ENCODE peak calls at places on chromosomes 13 and 19, in eight cellular contexts. Z is IMR-90, K is ovary, P is cardiac muscle cell, A is AG04449, L is fibroblast of mammary gland, F is bronchial epithelial cell, E is fibroblast of lung. H is an unnamed sample.

GRCh38 chr13:101127741-101128353 is 288.5 kb downstream of the NALCN start:
- DNase-seq in K (no peak), Z (peak), E (peak), A (no peak), L (peak), P (peak), F (peak), H (peak)

GRCh38 chr13:79353698-79354097 is 52.4 kb downstream of the RBM26 start:
- DNase-seq in P (no peak), K (no peak), L (no peak), Z (no peak), E (peak), F (peak), A (no peak), H (no peak)

GRCh38 chr19:10074153-10074552 is 12.0 kb upstream of the SHFL start:
- DNase-seq in K (no peak), P (no peak), A (no peak), L (peak), Z (peak), F (peak), E (no peak), H (peak)

GRCh38 chr13:42380420-42381164 is 108.6 kb downstream of the AKAP11 start:
- DNase-seq in E (no peak), Z (no peak), K (no peak), A (no peak), P (no peak), L (no peak), F (no peak), H (no peak)

GRCh38 chr13:74452176-74452575 is 318.0 kb upstream of the KLF12 start:
- DNase-seq in L (no peak), F (peak), E (peak), K (no peak), A (no peak), P (no peak), Z (peak), H (peak)

GRCh38 chr13:33016414-33017409 is at the start of gene KL:
- DNase-seq in K (no peak), F (no peak), E (peak), L (no peak), A (no peak), P (peak), Z (no peak), H (no peak)

GRCh38 chr13:43346427-43346826 is 323.0 kb downstream of the DNAJC15 start:
- DNase-seq in P (peak), L (no peak), K (no peak), Z (no peak), E (peak), A (no peak), F (no peak), H (peak)

GRCh38 chr19:36686365-36687213 is 823 bp upstream of the ZNF567 start:
- DNase-seq in A (no peak), K (peak), P (peak), E (no peak), Z (peak), F (peak), L (peak), H (peak)

GRCh38 chr13:40591091-40591490 is 75.3 kb downstream of the FOXO1 start:
- DNase-seq in Z (no peak), K (no peak), E (no peak), L (no peak), A (no peak), P (no peak), F (peak), H (no peak)

GRCh38 chr19:28655054-28655453 is 557.9 kb downstream of the UQCRFS1 start:
- DNase-seq in P (no peak), A (no peak), K (no peak), Z (no peak), E (no peak), L (no peak), F (no peak), H (no peak)

GRCh38 chr13:40485611-40486517 is 180.6 kb downstream of the FOXO1 start:
- DNase-seq in K (no peak), P (no peak), A (no peak), Z (no peak), F (no peak), L (no peak), E (no peak), H (no peak)

GRCh38 chr13:42681394-42681793 is 100.0 kb upstream of the FAM216B start:
- DNase-seq in P (no peak), A (no peak), E (no peak), L (no peak), Z (no peak), K (no peak), F (no peak), H (no peak)

GRCh38 chr13:75194717-75195116 is 287.3 kb downstream of the TBC1D4 start:
- DNase-seq in P (no peak), L (no peak), A (no peak), Z (no peak), E (no peak), F (no peak), K (no peak), H (no peak)

GRCh38 chr19:3285647-3286176 is 61.3 kb downstream of the CELF5 start:
- DNase-seq in F (no peak), P (no peak), L (peak), E (peak), K (no peak), Z (no peak), A (no peak), H (no peak)

GRCh38 chr13:41720839-41721561 is 239.9 kb downstream of the VWA8 start:
- DNase-seq in E (no peak), K (no peak), A (no peak), F (peak), Z (no peak), P (no peak), L (no peak), H (no peak)

GRCh38 chr13:25874907-25875306 is 176.9 kb downstream of the SHISA2 start:
- DNase-seq in F (no peak), L (no peak), E (no peak), A (no peak), P (no peak), K (no peak), Z (no peak), H (no peak)

GRCh38 chr13:78993792-78994191 is 334.8 kb upstream of the OBI1 start:
- DNase-seq in E (no peak), P (no peak), L (no peak), A (no peak), K (no peak), F (no peak), Z (no peak), H (no peak)

GRCh38 chr19:10835089-10835753 is 791 bp downstream of the TMED1 start:
- DNase-seq in A (no peak), Z (no peak), E (no peak), K (no peak), P (no peak), L (no peak), F (peak), H (no peak)

GRCh38 chr13:74554581-74555290 is 420.5 kb upstream of the KLF12 start:
- DNase-seq in L (no peak), A (no peak), Z (no peak), K (no peak), E (peak), P (no peak), F (no peak), H (no peak)

GRCh38 chr13:112842343-112842856 is 126.6 kb upstream of the MCF2L start:
- DNase-seq in L (peak), Z (no peak), K (peak), E (peak), F (no peak), A (no peak), P (no peak), H (peak)

GRCh38 chr13:46684287-46685001 is 112.5 kb downstream of the ESD start:
- DNase-seq in L (no peak), K (no peak), E (peak), P (peak), A (no peak), F (no peak), Z (no peak), H (peak)

GRCh38 chr13:83325454-83325853 is 556.8 kb downstream of the SLITRK1 start:
- DNase-seq in E (peak), L (peak), F (peak), A (peak), Z (peak), P (no peak), K (no peak), H (no peak)

GRCh38 chr13:78572459-78572858 is 30.9 kb downstream of the POU4F1 start:
- DNase-seq in A (no peak), P (no peak), E (no peak), K (no peak), Z (no peak), L (no peak), F (no peak), H (no peak)

GRCh38 chr13:36154567-36155231 is 23.5 kb upstream of the DCLK1 start:
- DNase-seq in F (no peak), K (peak), Z (no peak), A (no peak), L (no peak), E (peak), P (peak), H (no peak)

GRCh38 chr19:33819875-33820781 is 23.5 kb downstream of the KCTD15 start:
- DNase-seq in A (no peak), Z (peak), L (peak), E (peak), P (peak), F (peak), K (peak), H (peak)

GRCh38 chr13:71721117-71721516 is 145.9 kb downstream of the DACH1 start:
- DNase-seq in E (no peak), F (no peak), K (no peak), A (no peak), Z (no peak), P (no peak), L (no peak), H (no peak)

GRCh38 chr19:6238643-6239281 is 41.0 kb downstream of the MLLT1 start:
- DNase-seq in L (peak), Z (peak), K (peak), A (no peak), P (no peak), F (peak), E (peak), H (no peak)

GRCh38 chr13:62234780-62235530 is 819.3 kb upstream of the PCDH20 start:
- DNase-seq in K (no peak), E (no peak), A (no peak), P (no peak), Z (no peak), L (no peak), F (no peak), H (no peak)

GRCh38 chr19:31504221-31504620 is 155.0 kb upstream of the TSHZ3 start:
- DNase-seq in L (no peak), K (no peak), F (no peak), E (no peak), A (no peak), P (no peak), Z (no peak), H (no peak)

GRCh38 chr19:45271098-45271497 is 20.0 kb downstream of the MARK4 start:
- DNase-seq in Z (no peak), L (no peak), A (no peak), F (no peak), E (no peak), K (no peak), P (no peak), H (no peak)

GRCh38 chr13:22915442-22916082 is 265.2 kb upstream of the SGCG start:
- DNase-seq in F (peak), P (peak), Z (peak), K (peak), L (peak), E (peak), A (no peak), H (peak)

GRCh38 chr19:29260477-29261317 is 47.7 kb upstream of the UQCRFS1 start:
- DNase-seq in A (no peak), F (no peak), K (no peak), L (peak), E (no peak), Z (peak), P (peak), H (no peak)

GRCh38 chr19:13881231-13881691 is 4.3 kb downstream of the NANOS3 start:
- DNase-seq in E (peak), K (no peak), Z (peak), L (no peak), A (no peak), F (no peak), P (peak), H (peak)

GRCh38 chr13:114126789-114127472 is 5.5 kb downstream of the RASA3 start:
- DNase-seq in K (no peak), Z (no peak), A (no peak), L (no peak), F (no peak), P (no peak), E (no peak), H (no peak)

GRCh38 chr13:114113961-114114360 is 18.5 kb downstream of the RASA3 start:
- DNase-seq in E (no peak), P (no peak), K (no peak), Z (no peak), A (no peak), L (no peak), F (no peak), H (no peak)

GRCh38 chr19:35279985-35280821 is 2.1 kb upstream of the HAMP start:
- DNase-seq in Z (no peak), F (no peak), P (no peak), K (peak), L (no peak), A (no peak), E (no peak), H (no peak)

DNA sequence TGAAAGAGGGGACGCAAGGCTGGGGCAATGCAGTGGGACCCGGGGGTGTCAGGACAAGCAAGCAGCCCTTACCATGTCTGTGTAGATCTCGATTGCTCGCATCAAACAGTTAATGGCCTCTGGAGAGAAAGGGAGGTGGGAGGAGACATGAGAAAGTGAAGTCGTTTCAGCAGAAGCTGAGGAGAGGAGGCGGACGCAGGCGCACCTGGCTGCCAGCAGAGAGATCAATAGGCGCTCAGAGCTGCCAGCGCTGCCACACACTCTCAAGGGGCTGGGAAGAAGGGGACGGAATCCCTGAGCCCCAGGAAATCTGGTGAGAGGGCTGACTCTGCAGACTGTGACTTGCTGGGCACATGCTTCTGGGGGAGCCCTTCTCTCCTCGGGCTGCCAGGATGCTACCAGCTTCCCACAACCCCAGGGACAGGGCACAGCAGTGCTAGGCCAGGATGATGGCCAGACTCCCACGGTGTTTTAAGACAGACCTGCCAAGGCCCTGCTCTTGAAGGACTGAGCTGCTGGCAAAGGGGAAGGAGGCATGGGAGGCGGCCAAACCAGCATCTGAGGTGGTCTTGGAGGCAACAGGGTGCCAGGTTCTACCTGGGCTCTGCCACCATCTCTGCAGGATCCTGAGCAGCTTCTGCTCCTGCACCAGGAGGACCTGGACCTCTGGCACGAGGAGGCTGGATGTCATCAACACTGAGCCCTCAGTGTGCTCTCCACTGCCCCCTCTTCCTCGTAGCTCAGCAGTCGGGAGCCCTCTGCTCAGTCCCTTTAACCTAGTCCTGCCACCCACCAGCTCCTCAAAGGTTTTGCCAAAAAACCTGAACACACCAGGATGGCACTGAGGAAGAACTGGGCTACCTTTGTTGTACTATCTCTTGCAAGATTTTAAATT is 11.7 kb upstream of the KPTN start:
- DNase-seq in A (no peak), P (no peak), F (no peak), K (no peak), L (no peak), E (no peak), Z (no peak), H (no peak)
- H3K4me3 ChIP-seq in A (no peak), P (no peak), F (no peak), K (no peak), L (no peak), E (no peak), Z (no peak), H (no peak)

DNA sequence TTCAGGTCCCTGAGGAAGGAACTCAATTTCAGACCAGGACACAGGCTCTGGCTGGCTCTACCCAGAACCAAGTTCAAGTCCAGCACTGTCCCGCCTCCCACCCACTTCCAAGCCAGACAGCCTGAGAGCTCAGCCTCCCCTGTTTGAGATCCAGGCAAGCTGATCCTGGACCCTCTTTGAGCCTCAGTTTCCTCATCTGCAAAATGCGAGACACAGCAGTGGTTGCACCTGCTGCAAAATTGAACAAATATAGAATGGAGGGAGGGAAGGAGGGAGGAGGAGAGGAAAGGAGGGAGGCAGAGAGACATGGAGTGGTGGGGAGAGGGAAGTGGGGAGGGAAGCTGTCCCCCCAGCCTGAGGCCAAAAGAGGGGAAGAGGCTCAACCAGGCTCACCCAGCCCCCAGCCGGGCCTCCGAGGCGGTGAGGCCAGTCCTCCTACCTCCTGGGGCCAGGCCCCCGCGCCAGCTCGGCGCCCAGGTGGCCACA is 721 bp downstream of the TMEM221 start:
- DNase-seq in P (no peak), A (no peak), L (no peak), Z (no peak), K (no peak), E (no peak), F (no peak), H (no peak)
- H3K4me3 ChIP-seq in P (peak), A (no peak), L (no peak), Z (peak), K (peak), E (no peak), F (no peak), H (peak)

DNA sequence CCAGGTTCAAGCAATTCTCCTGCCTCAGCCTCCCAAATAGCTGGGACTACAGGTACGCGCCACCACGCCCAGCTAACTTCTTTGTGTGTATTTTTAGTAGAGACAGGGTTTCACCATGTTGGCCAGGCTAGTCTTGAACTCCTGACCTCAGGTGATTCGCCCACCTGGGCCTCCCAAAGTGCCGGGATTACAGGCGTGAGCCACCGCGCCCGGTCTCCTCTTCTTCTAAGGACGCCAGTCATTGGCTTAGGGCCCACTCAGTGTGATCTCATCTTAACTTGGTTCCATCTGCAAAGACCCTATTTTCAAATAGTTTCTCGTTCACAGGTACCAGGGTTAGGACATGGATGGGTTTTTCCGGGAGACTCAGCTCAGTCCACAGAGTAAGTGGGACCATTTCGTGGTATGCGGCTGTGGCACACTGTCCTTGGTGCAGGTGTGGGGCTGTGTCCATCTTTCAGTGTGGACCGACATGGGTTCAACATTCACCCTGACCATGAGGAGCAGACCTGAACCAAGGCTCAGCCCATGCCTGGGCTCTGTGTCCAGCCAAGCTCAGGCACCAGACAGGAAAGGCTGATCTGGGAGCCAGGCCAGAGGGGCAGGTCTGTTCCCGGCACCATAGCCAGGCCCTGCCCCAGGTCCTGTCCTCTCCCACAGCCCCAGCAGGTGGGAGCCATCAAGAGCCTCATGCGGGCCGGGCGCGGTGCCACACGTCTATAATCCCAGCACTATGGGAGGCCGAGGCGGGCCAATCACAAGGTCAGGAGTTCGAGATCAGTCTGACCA is 2.8 kb upstream of the MKNK2 start:
- DNase-seq in A (no peak), F (no peak), P (no peak), Z (peak), E (no peak), L (no peak), K (peak), H (peak)
- H3K4me3 ChIP-seq in A (no peak), F (no peak), P (no peak), Z (no peak), E (no peak), L (no peak), K (no peak), H (no peak)

DNA sequence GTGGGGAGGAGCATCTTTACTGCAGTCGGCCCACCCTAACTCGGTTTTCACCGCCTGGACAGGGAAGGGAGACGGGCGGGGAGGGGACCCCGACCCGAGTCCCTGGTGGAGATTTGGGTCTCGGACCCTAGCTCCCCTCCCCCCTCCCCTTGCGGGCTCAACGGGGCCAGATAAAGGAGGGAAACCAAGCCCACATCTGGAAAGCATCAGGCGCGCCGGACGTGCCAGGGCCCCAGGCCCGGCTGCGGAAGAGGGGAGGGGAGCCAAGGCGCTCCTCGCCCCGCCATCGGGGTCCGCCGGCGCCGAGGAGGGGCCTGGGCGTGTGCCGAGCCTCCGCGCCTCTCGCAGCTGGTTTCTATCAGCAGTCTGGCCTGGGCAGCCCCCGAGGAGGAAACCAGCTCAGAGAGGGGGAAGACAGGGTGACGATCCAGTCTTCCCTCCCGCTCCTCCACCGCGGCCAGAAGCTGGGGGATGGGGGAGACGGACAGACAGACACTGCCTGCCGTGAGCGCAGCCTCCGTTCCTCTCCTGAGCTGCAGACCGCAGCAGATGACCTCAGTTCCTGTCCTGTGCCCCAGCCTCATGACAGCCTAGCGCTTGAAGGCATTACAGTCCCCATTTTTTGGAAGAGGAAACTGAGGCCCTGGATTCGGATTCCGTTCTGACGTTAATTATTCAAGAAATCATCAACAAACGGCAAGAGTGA is 3.5 kb upstream of the GNG8 start:
- DNase-seq in K (peak), A (no peak), Z (peak), L (peak), P (peak), F (no peak), E (peak), H (peak)
- H3K4me3 ChIP-seq in K (peak), A (peak), Z (peak), L (peak), P (peak), F (peak), E (peak), H (peak)